ENCODE peak calls at places on chromosomes 4 and X, in ten cellular contexts. E, D, Z, F, O, G, H, B, Y and S are unnamed samples.

GRCh38 chr4:113050361-113050760 is 908 bp downstream of the ANK2 start:
- DNase-seq in B (no peak), D (no peak), Z (no peak), Y (no peak), H (no peak), O (no peak), E (no peak), F (no peak), G (no peak), S (no peak)

GRCh38 chr4:170700064-170700463 is 610.3 kb upstream of the AADAT start:
- DNase-seq in F (no peak), G (no peak), E (no peak), O (no peak), Z (no peak), Y (no peak), B (no peak), D (no peak), H (no peak), S (no peak)

GRCh38 chr4:138404801-138405200 is 162.7 kb upstream of the SLC7A11 start:
- DNase-seq in Y (no peak), Z (no peak), F (no peak), G (no peak), H (no peak), D (no peak), B (no peak), O (no peak), E (no peak), S (no peak)

GRCh38 chrX:71070531-71070930 is 2.4 kb upstream of the SNX12 start:
- DNase-seq in D (no peak), H (no peak), F (no peak), Y (no peak), E (no peak), O (no peak), Z (no peak), G (no peak), B (no peak), S (no peak)

GRCh38 chrX:154440623-154441357 is 3.2 kb upstream of the FAM50A start:
- DNase-seq in Z (no peak), D (no peak), Y (no peak), O (no peak), F (no peak), H (no peak), G (no peak), B (no peak), E (no peak), S (no peak)

GRCh38 chrX:44873415-44874270 is 655 bp downstream of the KDM6A start:
- DNase-seq in Z (peak), E (peak), D (peak), B (peak), O (peak), Y (peak), G (peak), F (peak), H (peak), S (peak)

GRCh38 chrX:76064825-76065224 is 108.0 kb upstream of the PBDC1 start:
- DNase-seq in D (no peak), Y (no peak), B (no peak), F (no peak), E (no peak), H (no peak), O (no peak), Z (no peak), G (no peak), S (no peak)

GRCh38 chrX:109760241-109760921 is 27.3 kb upstream of the ACSL4 start:
- DNase-seq in Y (no peak), H (no peak), O (no peak), D (no peak), F (no peak), G (no peak), Z (no peak), E (no peak), B (no peak), S (no peak)

GRCh38 chr4:55896622-55897021 is 43.2 kb downstream of the EXOC1 start:
- DNase-seq in D (no peak), G (no peak), E (no peak), H (no peak), F (no peak), Y (no peak), B (no peak), O (no peak), Z (no peak), S (no peak)

GRCh38 chrX:23901065-23901464 is 6.7 kb downstream of the APOO start:
- DNase-seq in E (peak), O (no peak), Z (no peak), G (no peak), B (no peak), Y (no peak), D (peak), H (no peak), F (no peak), S (no peak)

GRCh38 chr4:15336410-15337184 is 91.2 kb upstream of the C1QTNF7 start:
- DNase-seq in D (peak), H (no peak), B (no peak), O (no peak), F (no peak), G (no peak), Z (no peak), Y (no peak), E (peak), S (no peak)

GRCh38 chr4:140497776-140498636 is at the start of gene MGAT4D:
- DNase-seq in F (no peak), O (peak), B (no peak), Y (peak), Z (no peak), E (no peak), D (no peak), H (no peak), G (peak), S (peak)

GRCh38 chr4:60201052-60201673 is 999.0 kb upstream of the ADGRL3 start:
- DNase-seq in Z (peak), H (peak), G (no peak), O (peak), E (peak), D (peak), F (no peak), B (peak), Y (peak), S (peak)

GRCh38 chr4:84529169-84529751 is 30.2 kb upstream of the NKX6-1 start:
- DNase-seq in E (peak), B (no peak), D (peak), Z (peak), O (no peak), G (no peak), H (no peak), Y (no peak), F (no peak), S (no peak)

GRCh38 chr4:103244251-103244650 is 46.1 kb upstream of the CENPE start:
- DNase-seq in H (no peak), G (no peak), Y (no peak), F (no peak), B (no peak), O (no peak), D (no peak), E (peak), Z (no peak), S (no peak)

GRCh38 chrX:154695913-154696312 is 42.5 kb upstream of the CTAG2 start:
- DNase-seq in Y (no peak), D (no peak), F (no peak), G (no peak), Z (no peak), H (no peak), O (no peak), E (no peak), B (no peak), S (no peak)

GRCh38 chr4:147101678-147102077 is 156.0 kb upstream of the TTC29 start:
- DNase-seq in G (no peak), B (no peak), Y (no peak), F (no peak), Z (no peak), D (no peak), O (no peak), H (no peak), E (no peak), S (no peak)

GRCh38 chr4:6892190-6892908 is 17.3 kb upstream of the TBC1D14 start:
- DNase-seq in Y (no peak), D (peak), G (peak), E (no peak), H (no peak), Z (no peak), B (no peak), F (no peak), O (peak), S (no peak)

GRCh38 chr4:138681000-138681604 is 334.5 kb upstream of the NOCT start:
- DNase-seq in F (peak), E (peak), Z (peak), O (peak), G (no peak), B (peak), Y (peak), D (peak), H (peak), S (peak)

GRCh38 chr4:3722446-3723231 is 43.5 kb upstream of the ADRA2C start:
- DNase-seq in E (no peak), Z (no peak), F (no peak), O (no peak), H (no peak), D (no peak), G (peak), B (no peak), Y (no peak), S (no peak)

GRCh38 chr4:98522062-98522461 is 136.3 kb downstream of the TSPAN5 start:
- DNase-seq in G (no peak), Z (no peak), E (no peak), H (no peak), D (no peak), B (no peak), O (no peak), Y (no peak), F (no peak), S (no peak)

GRCh38 chr4:8891646-8892555 is 20.3 kb upstream of the HMX1 start:
- DNase-seq in Y (peak), Z (no peak), D (no peak), E (no peak), G (no peak), B (no peak), F (no peak), O (no peak), H (no peak), S (no peak)

GRCh38 chr4:150387983-150388382 is 194.0 kb upstream of the MAB21L2 start:
- DNase-seq in B (no peak), F (no peak), E (no peak), H (no peak), O (no peak), G (no peak), Y (no peak), Z (no peak), D (no peak), S (no peak)

GRCh38 chrX:17788439-17788838 is 51.1 kb downstream of the SCML1 start:
- DNase-seq in F (no peak), H (no peak), Y (peak), D (peak), B (peak), Z (peak), E (peak), O (peak), G (no peak), S (peak)

GRCh38 chrX:68462653-68463052 is 29.4 kb upstream of the OPHN1 start:
- DNase-seq in E (peak), F (no peak), Y (no peak), B (no peak), D (peak), Z (no peak), H (peak), G (no peak), O (no peak), S (peak)

GRCh38 chrX:139783959-139784358 is 76.0 kb upstream of the MCF2 start:
- DNase-seq in F (no peak), D (no peak), E (no peak), B (no peak), G (no peak), Y (no peak), Z (no peak), H (no peak), O (no peak), S (no peak)

GRCh38 chrX:109889289-109890006 is 113.5 kb upstream of the TMEM164 start:
- DNase-seq in D (peak), Y (no peak), E (peak), O (peak), H (peak), G (no peak), Z (no peak), F (no peak), B (no peak), S (peak)

GRCh38 chr4:8560265-8561047 is 19.7 kb upstream of the GPR78 start:
- DNase-seq in Y (no peak), B (peak), Z (no peak), F (no peak), D (no peak), G (peak), E (no peak), H (no peak), O (no peak), S (no peak)

GRCh38 chrX:15334561-15334960 is 762 bp downstream of the PIGA start:
- DNase-seq in G (no peak), F (no peak), Z (no peak), O (no peak), D (peak), H (no peak), E (no peak), Y (no peak), B (no peak), S (peak)

GRCh38 chr4:100198061-100198460 is 7.8 kb upstream of the DDIT4L start:
- DNase-seq in O (no peak), Y (no peak), D (no peak), G (no peak), H (no peak), Z (no peak), B (no peak), F (no peak), E (no peak), S (no peak)

GRCh38 chr4:127809173-127809800 is 27.2 kb downstream of the HSPA4L start:
- DNase-seq in H (no peak), Z (no peak), Y (no peak), G (no peak), F (no peak), B (no peak), D (peak), E (no peak), O (no peak), S (no peak)

GRCh38 chrX:10021461-10022272 is 54.5 kb downstream of the CLDN34 start:
- DNase-seq in B (no peak), O (no peak), E (no peak), G (no peak), H (no peak), F (no peak), Z (no peak), Y (no peak), D (no peak), S (no peak)

GRCh38 chr4:144666539-144667175 is 20.7 kb downstream of the HHIP start:
- DNase-seq in Y (no peak), F (no peak), Z (no peak), O (no peak), E (peak), G (no peak), H (no peak), B (no peak), D (peak), S (no peak)

GRCh38 chrX:8548446-8548845 is 83.8 kb downstream of the VCX3B start:
- DNase-seq in Y (no peak), B (no peak), Z (no peak), H (no peak), O (no peak), E (no peak), G (no peak), F (no peak), D (no peak), S (no peak)

GRCh38 chr4:114807357-114807756 is 208.8 kb downstream of the UGT8 start:
- DNase-seq in G (peak), E (no peak), H (no peak), O (no peak), Y (no peak), F (no peak), D (no peak), B (no peak), Z (no peak), S (no peak)

GRCh38 chrX:70422886-70423336 is at the start of gene GDPD2:
- DNase-seq in B (no peak), F (no peak), D (peak), O (no peak), Y (peak), H (no peak), Z (peak), E (peak), G (no peak), S (peak)

GRCh38 chrX:134554291-134554690 is 94.3 kb downstream of the HPRT1 start:
- DNase-seq in D (no peak), E (no peak), G (no peak), O (no peak), H (no peak), Y (no peak), B (no peak), Z (no peak), F (no peak), S (no peak)